ENCODE peak calls at places on chromosome 13, in five cellular contexts. One of them, this sample, is unnamed.

GRCh38 chr13:79211377-79211776 is 194.7 kb downstream of the RBM26 start:
- DNase-seq in tibial nerve: no peak
- DNase-seq in uterus: no peak
- DNase-seq in ovary: no peak
- DNase-seq in Peyer's patch: no peak
- DNase-seq in this sample: no peak

GRCh38 chr13:24038405-24038804 is 122.1 kb upstream of the SPATA13 start:
- DNase-seq in Peyer's patch: peak
- DNase-seq in uterus: no peak
- DNase-seq in tibial nerve: no peak
- DNase-seq in ovary: no peak
- DNase-seq in this sample: no peak

GRCh38 chr13:36362914-36363313 is 16.7 kb upstream of the SPART start:
- DNase-seq in tibial nerve: no peak
- DNase-seq in ovary: no peak
- DNase-seq in uterus: no peak
- DNase-seq in Peyer's patch: no peak
- DNase-seq in this sample: no peak

GRCh38 chr13:107450931-107451330 is 764.4 kb downstream of the LIG4 start:
- DNase-seq in Peyer's patch: no peak
- DNase-seq in tibial nerve: peak
- DNase-seq in ovary: no peak
- DNase-seq in uterus: no peak
- DNase-seq in this sample: no peak

GRCh38 chr13:31846984-31847752 is 107.8 kb downstream of the RXFP2 start:
- DNase-seq in ovary: peak
- DNase-seq in tibial nerve: no peak
- DNase-seq in Peyer's patch: no peak
- DNase-seq in uterus: no peak
- DNase-seq in this sample: no peak

GRCh38 chr13:26053418-26053980 is 1.7 kb upstream of the SHISA2 start:
- DNase-seq in uterus: no peak
- DNase-seq in tibial nerve: no peak
- DNase-seq in ovary: no peak
- DNase-seq in Peyer's patch: no peak
- DNase-seq in this sample: no peak

GRCh38 chr13:102948006-102948405 is 102.2 kb downstream of the ERCC5 start:
- DNase-seq in tibial nerve: peak
- DNase-seq in uterus: no peak
- DNase-seq in ovary: no peak
- DNase-seq in Peyer's patch: peak
- DNase-seq in this sample: no peak

GRCh38 chr13:80340643-80341097 is 256 bp downstream of the SPRY2 start:
- DNase-seq in ovary: no peak
- DNase-seq in Peyer's patch: peak
- DNase-seq in tibial nerve: peak
- DNase-seq in uterus: no peak
- DNase-seq in this sample: no peak

GRCh38 chr13:45142440-45143345 is 22.4 kb downstream of the GTF2F2 start:
- DNase-seq in Peyer's patch: no peak
- DNase-seq in tibial nerve: no peak
- DNase-seq in uterus: no peak
- DNase-seq in ovary: no peak
- DNase-seq in this sample: no peak

GRCh38 chr13:73740681-73741080 is 393.5 kb downstream of the KLF12 start:
- DNase-seq in Peyer's patch: no peak
- DNase-seq in uterus: no peak
- DNase-seq in tibial nerve: no peak
- DNase-seq in ovary: no peak
- DNase-seq in this sample: no peak

GRCh38 chr13:113216165-113217056 is 7.0 kb downstream of the CUL4A start:
- DNase-seq in Peyer's patch: no peak
- DNase-seq in tibial nerve: no peak
- DNase-seq in uterus: no peak
- DNase-seq in ovary: no peak
- DNase-seq in this sample: no peak

GRCh38 chr13:25798998-25799397 is 252.8 kb downstream of the SHISA2 start:
- DNase-seq in Peyer's patch: no peak
- DNase-seq in uterus: no peak
- DNase-seq in ovary: no peak
- DNase-seq in tibial nerve: no peak
- DNase-seq in this sample: no peak

GRCh38 chr13:36261976-36262375 is 35.6 kb downstream of the CCDC169 start:
- DNase-seq in uterus: no peak
- DNase-seq in ovary: no peak
- DNase-seq in Peyer's patch: no peak
- DNase-seq in tibial nerve: peak
- DNase-seq in this sample: no peak

GRCh38 chr13:46613409-46614049 is 60.6 kb downstream of the LRCH1 start:
- DNase-seq in ovary: no peak
- DNase-seq in tibial nerve: no peak
- DNase-seq in uterus: no peak
- DNase-seq in Peyer's patch: no peak
- DNase-seq in this sample: no peak

GRCh38 chr13:38943231-38943630 is 47.4 kb downstream of the STOML3 start:
- DNase-seq in tibial nerve: no peak
- DNase-seq in ovary: no peak
- DNase-seq in Peyer's patch: no peak
- DNase-seq in uterus: no peak
- DNase-seq in this sample: no peak

DNA sequence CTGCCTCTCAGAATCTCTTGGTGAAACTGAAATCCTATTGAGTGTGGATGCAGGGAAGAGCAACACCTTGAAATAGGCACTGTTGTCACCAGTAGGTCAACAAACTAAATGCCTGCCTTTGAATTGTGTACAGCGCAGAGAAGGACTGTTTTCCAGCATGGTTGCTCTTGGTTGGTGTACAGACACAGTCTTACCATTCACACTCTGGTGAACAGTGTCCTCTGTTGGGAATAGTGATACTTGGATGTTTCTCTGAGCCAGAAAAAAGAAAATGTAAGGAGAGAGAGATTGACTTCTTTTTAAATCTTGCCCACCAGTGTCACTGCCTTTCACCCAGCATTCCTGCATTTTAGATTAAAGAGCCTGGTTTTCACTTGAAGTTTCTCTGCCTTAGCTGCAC is 179.7 kb downstream of the STK24 start:
- DNase-seq in tibial nerve: no peak
- DNase-seq in Peyer's patch: no peak
- DNase-seq in uterus: no peak
- DNase-seq in ovary: no peak
- DNase-seq in this sample: no peak
- TF ChIP-seq CTCF in tibial nerve: peak
- TF ChIP-seq CTCF in Peyer's patch: peak
- TF ChIP-seq CTCF in uterus: peak
- TF ChIP-seq CTCF in ovary: no peak
- TF ChIP-seq CTCF in this sample: no peak

GRCh38 chr13:99606322-99607089 is 105.2 kb downstream of the TM9SF2 start:
- DNase-seq in ovary: peak
- DNase-seq in tibial nerve: peak
- DNase-seq in Peyer's patch: peak
- DNase-seq in uterus: peak
- DNase-seq in this sample: peak
- TF ChIP-seq POLR2A in ovary: peak
- TF ChIP-seq POLR2A in tibial nerve: peak
- TF ChIP-seq POLR2A in Peyer's patch: peak
- TF ChIP-seq POLR2A in uterus: peak
- TF ChIP-seq POLR2A in this sample: no peak

DNA sequence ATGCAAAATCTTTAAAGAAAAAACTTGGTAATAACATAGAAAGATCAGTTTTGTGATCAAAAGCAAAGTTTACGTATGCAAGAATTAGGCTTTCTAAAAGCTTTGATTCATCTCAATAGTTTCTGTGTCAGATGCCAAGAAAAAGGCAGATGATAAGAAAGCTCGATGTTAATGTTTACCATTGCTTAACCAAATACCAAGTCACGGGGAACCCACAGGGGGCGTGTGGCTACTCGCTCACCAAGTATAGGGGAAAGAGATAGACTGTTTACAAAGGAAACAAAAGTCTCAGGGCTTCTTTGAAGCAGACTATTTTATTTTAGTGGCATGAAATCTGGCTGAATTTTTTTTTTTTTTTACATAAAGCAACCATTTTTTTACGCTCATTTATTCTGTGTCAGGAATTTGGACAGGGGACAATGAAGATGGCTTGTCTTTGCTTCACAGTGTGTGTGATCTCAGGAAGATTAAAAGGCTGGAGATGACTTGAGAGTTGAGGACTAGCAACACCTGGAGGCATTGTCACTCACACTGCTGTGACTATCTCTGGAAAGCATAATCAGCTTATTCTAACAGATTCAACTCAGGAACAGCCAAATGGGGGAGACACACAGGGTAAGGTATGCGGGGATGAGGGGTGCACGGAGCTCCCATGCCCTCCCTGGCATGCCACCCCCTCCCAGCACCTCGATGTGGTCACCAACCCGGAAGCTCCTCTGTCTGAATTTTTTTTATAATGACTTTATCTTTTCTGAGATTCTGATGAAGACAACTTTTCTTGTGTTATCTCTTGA is 24.9 kb downstream of the RCBTB1 start:
- DNase-seq in Peyer's patch: no peak
- DNase-seq in tibial nerve: no peak
- DNase-seq in ovary: peak
- DNase-seq in uterus: no peak
- DNase-seq in this sample: no peak
- TF ChIP-seq CTCF in Peyer's patch: peak
- TF ChIP-seq CTCF in tibial nerve: no peak
- TF ChIP-seq CTCF in ovary: no peak
- TF ChIP-seq CTCF in uterus: no peak
- TF ChIP-seq CTCF in this sample: no peak

GRCh38 chr13:20772401-20773131 is 1.2 kb downstream of the EEF1AKMT1 start:
- DNase-seq in ovary: no peak
- DNase-seq in uterus: no peak
- DNase-seq in tibial nerve: no peak
- DNase-seq in Peyer's patch: no peak
- DNase-seq in this sample: no peak

GRCh38 chr13:20774746-20775145 is 985 bp upstream of the EEF1AKMT1 start:
- DNase-seq in tibial nerve: no peak
- DNase-seq in uterus: no peak
- DNase-seq in Peyer's patch: no peak
- DNase-seq in ovary: no peak
- DNase-seq in this sample: no peak

GRCh38 chr13:20776751-20777150 is 3.0 kb upstream of the EEF1AKMT1 start:
- DNase-seq in tibial nerve: no peak
- DNase-seq in uterus: no peak
- DNase-seq in ovary: no peak
- DNase-seq in Peyer's patch: no peak
- DNase-seq in this sample: no peak

GRCh38 chr13:20775961-20776360 is 2.2 kb upstream of the EEF1AKMT1 start:
- DNase-seq in uterus: no peak
- DNase-seq in Peyer's patch: no peak
- DNase-seq in ovary: no peak
- DNase-seq in tibial nerve: no peak
- DNase-seq in this sample: no peak

GRCh38 chr13:20773194-20774080 is at the start of gene EEF1AKMT1:
- DNase-seq in uterus: peak
- DNase-seq in Peyer's patch: peak
- DNase-seq in ovary: peak
- DNase-seq in tibial nerve: peak
- DNase-seq in this sample: peak
- TF ChIP-seq POLR2A in uterus: peak
- TF ChIP-seq POLR2A in Peyer's patch: peak
- TF ChIP-seq POLR2A in ovary: peak
- TF ChIP-seq POLR2A in tibial nerve: peak
- TF ChIP-seq POLR2A in this sample: no peak

This sample was measured in lower leg skin.